ENCODE peak calls at places on chromosomes 5 and 9, in seven cellular contexts. F is CD8-positive, alpha-beta T cell; Y is WERI-Rb-1; U is psoas muscle; O is AG04450; E is aorta; A is pancreas. B is an unnamed sample.
A peak's percentile ranks its signal among the peaks of the same experiment; 100 is the strongest.

GRCh38 chr9:137973829-137974416 is 96.3 kb downstream of the CACNA1B start:
- DNase-seq in U (peak; percentile 22), A (no peak), E (no peak), F (no peak), O (no peak), Y (no peak), B (peak; percentile 27)

GRCh38 chr9:111236337-111236736 is 93.7 kb downstream of the OR2K2 start:
- DNase-seq in U (no peak), Y (no peak), A (no peak), O (no peak), F (no peak), E (no peak), B (no peak)

GRCh38 chr5:39420482-39421145 is 4.2 kb downstream of the DAB2 start:
- DNase-seq in U (peak; percentile 76), O (no peak), A (no peak), E (peak; percentile 93), Y (no peak), F (no peak), B (peak; percentile 97)

GRCh38 chr5:119017999-119018398 is 29.7 kb upstream of the DTWD2 start:
- DNase-seq in E (no peak), F (no peak), A (no peak), O (no peak), Y (no peak), U (no peak), B (no peak)

GRCh38 chr9:16505159-16505558 is 365.3 kb downstream of the BNC2 start:
- DNase-seq in A (no peak), Y (no peak), O (peak; percentile 54), E (no peak), F (no peak), U (no peak), B (peak; percentile 76)

GRCh38 chr5:79464695-79465332 is 49.1 kb downstream of the HOMER1 start:
- DNase-seq in O (no peak), E (no peak), Y (no peak), A (no peak), U (no peak), F (no peak), B (no peak)

GRCh38 chr9:118522093-118523028 is 818.2 kb downstream of the TLR4 start:
- DNase-seq in O (no peak), U (no peak), E (peak; percentile 59), Y (peak; percentile 82), F (no peak), A (no peak), B (peak; percentile 46)

GRCh38 chr5:62691946-62692345 is 113.3 kb downstream of the LRRC70 start:
- DNase-seq in Y (no peak), E (no peak), A (no peak), U (no peak), O (no peak), F (no peak), B (no peak)

GRCh38 chr5:73380052-73380451 is 68.5 kb downstream of the FOXD1 start:
- DNase-seq in F (no peak), E (no peak), O (no peak), A (no peak), U (no peak), Y (no peak), B (no peak)

GRCh38 chr5:9278925-9279603 is 266.8 kb downstream of the SEMA5A start:
- DNase-seq in O (no peak), E (no peak), F (no peak), A (no peak), Y (no peak), U (no peak), B (no peak)

GRCh38 chr5:93886098-93886806 is 144.9 kb upstream of the POU5F2 start:
- DNase-seq in A (no peak), F (no peak), E (no peak), U (no peak), O (no peak), Y (no peak), B (no peak)

GRCh38 chr9:7974335-7975005 is 174.9 kb upstream of the DMAC1 start:
- DNase-seq in Y (no peak), E (peak; percentile 18), F (no peak), A (no peak), O (no peak), U (no peak), B (no peak)

GRCh38 chr5:139180850-139181785 is 17.1 kb downstream of the SIL1 start:
- DNase-seq in Y (no peak), U (no peak), O (no peak), A (no peak), E (no peak), F (no peak), B (no peak)

GRCh38 chr5:155732587-155733376 is 594.2 kb upstream of the SGCD start:
- DNase-seq in O (no peak), Y (no peak), A (no peak), E (no peak), F (no peak), U (no peak), B (no peak)

GRCh38 chr5:27830551-27830950 is 792.2 kb upstream of the CDH9 start:
- DNase-seq in Y (no peak), F (no peak), O (no peak), A (no peak), E (no peak), U (no peak), B (no peak)

GRCh38 chr5:56320686-56321085 is 87.6 kb upstream of the ANKRD55 start:
- DNase-seq in O (no peak), U (no peak), Y (no peak), E (no peak), A (no peak), F (no peak), B (no peak)

GRCh38 chr5:179832039-179832745 is 11.5 kb downstream of the SQSTM1 start:
- DNase-seq in U (no peak), E (no peak), F (no peak), O (no peak), A (peak; percentile 39), Y (no peak), B (no peak)

GRCh38 chr9:89374176-89374575 is 55.9 kb downstream of the SECISBP2 start:
- DNase-seq in A (no peak), E (no peak), Y (no peak), O (no peak), U (no peak), F (no peak), B (peak; percentile 72)

GRCh38 chr5:54608423-54609085 is 91.0 kb downstream of the SNX18 start:
- DNase-seq in O (no peak), E (no peak), Y (no peak), U (no peak), A (no peak), F (no peak), B (no peak)

GRCh38 chr9:114551750-114552685 is 35.6 kb upstream of the ATP6V1G1 start:
- DNase-seq in F (no peak), E (peak; percentile 75), O (peak; percentile 85), A (no peak), Y (peak; percentile 31), U (no peak), B (peak; percentile 93)

GRCh38 chr9:69871143-69871834 is 50.7 kb downstream of the CFAP95 start:
- DNase-seq in F (no peak), O (no peak), Y (no peak), U (no peak), E (no peak), A (no peak), B (no peak)
- H3K27ac ChIP-seq in F (no peak overlapping the region), O (no peak overlapping the region), Y (no peak overlapping the region), U (no peak overlapping the region), E (no peak overlapping the region), A (no peak overlapping the region), B (no peak overlapping the region)

DNA sequence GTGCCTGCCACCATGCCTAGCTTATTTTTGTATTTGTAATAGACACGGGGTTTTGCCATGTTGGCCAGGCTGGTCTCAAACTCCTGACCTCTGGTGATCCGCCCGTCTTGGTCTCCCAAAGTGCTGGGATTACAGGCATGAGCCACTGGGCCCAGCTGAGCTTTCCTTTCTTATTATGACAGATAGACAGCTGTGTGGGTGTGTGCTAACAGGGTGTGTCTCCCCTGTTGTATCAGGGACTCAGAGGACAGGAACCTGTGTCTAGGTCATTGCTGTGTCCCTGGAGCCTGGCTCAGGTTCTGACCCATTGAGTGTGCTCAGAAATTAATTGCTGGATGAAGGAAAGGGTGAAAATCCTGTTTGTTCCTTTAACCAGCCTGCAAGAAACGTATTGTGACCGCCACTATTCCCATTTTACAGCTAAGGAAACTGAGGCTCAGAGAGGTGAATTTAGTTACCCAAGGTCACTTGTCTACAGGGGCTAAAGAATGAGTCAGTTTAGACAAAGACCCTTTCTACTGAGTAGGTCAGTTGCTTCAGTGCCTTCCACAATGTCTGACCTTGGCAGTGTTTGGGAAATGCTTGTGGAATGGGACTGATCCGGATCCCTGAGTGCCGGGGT is 16.8 kb downstream of the NCS1 start:
- DNase-seq in A (no peak), E (no peak), F (no peak), U (no peak), O (no peak), Y (no peak), B (no peak)
- H3K27ac ChIP-seq in A (no peak overlapping the region), E (no peak overlapping the region), F (no peak overlapping the region), U (no peak overlapping the region), O (no peak overlapping the region), Y (no peak overlapping the region), B (no peak overlapping the region)

GRCh38 chr9:97548379-97548778 is 46.9 kb downstream of the TMOD1 start:
- DNase-seq in Y (no peak), O (no peak), U (no peak), E (no peak), F (no peak), A (no peak), B (no peak)

GRCh38 chr9:97548819-97549540 is 47.5 kb downstream of the TMOD1 start:
- DNase-seq in O (no peak), E (no peak), Y (no peak), A (no peak), U (no peak), F (no peak), B (no peak)

GRCh38 chr9:97547098-97547829 is 45.8 kb downstream of the TMOD1 start:
- DNase-seq in F (no peak), E (no peak), O (no peak), Y (no peak), A (no peak), U (no peak), B (no peak)

GRCh38 chr9:97543568-97543967 is 42.1 kb downstream of the TMOD1 start:
- DNase-seq in F (no peak), U (no peak), E (no peak), Y (no peak), O (no peak), A (no peak), B (no peak)

DNA sequence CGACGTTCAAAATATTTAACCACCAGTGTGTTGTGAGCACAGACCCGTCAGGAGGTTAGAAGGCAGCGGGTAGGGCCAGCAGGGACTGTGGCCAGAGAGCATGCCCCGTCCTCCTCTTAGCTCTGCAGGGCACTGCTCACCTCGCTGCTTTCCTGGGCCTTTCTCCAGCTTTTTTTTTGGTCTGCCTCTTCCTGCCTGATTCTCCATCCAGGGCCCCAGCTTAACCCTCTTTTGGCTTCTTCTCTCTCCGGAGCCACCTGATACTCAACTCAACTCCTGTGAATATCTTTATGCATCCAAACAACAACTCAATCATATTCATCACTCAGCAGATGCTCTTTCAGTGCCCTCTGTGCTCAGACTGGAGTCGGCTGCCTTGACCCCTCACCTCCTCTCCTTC is 44.0 kb downstream of the TMOD1 start:
- DNase-seq in O (no peak), U (no peak), F (no peak), A (no peak), E (no peak), Y (no peak), B (no peak)
- H3K27ac ChIP-seq in O (no peak overlapping the region), U (peak overlapping the region; percentile 20), F (no peak overlapping the region), A (no peak overlapping the region), E (no peak overlapping the region), Y (no peak overlapping the region), B (no peak overlapping the region)

DNA sequence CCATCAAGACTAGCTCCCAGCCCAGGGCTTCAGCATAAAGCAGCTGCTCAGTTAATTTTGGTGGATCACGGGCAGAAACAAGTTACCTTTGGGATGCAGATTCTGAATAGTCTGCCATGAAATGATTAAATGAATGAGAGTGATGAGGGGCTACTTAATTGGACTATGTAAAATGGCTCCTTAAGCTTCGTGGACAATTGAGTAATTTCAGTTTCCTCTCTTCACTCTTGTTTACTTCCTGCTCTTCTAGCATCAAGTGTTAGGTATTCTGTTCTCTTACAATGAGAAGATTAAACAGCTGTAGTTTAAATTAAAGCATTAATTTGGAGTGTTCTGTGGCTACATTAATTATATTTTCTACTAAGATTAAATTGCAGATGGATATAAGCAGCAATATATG is 28.1 kb downstream of the PIK3R1 start:
- DNase-seq in U (no peak), F (no peak), Y (no peak), E (no peak), O (no peak), A (no peak), B (no peak)
- H3K27ac ChIP-seq in U (peak overlapping the region; percentile 58), F (no peak overlapping the region), Y (no peak overlapping the region), E (no peak overlapping the region), O (no peak overlapping the region), A (peak overlapping the region; percentile 12), B (no peak overlapping the region)

B was measured in SJSA1.